ENCODE peak calls at places on chromosomes 1 and 21, in seven cellular contexts. L, T, R, E, X, I and B are unnamed samples.
A peak's percentile ranks its signal among the peaks of the same experiment; 100 is the strongest.

GRCh38 chr21:38688068-38688467 is 117.7 kb upstream of the ETS2 start:
- DNase-seq in R (no peak), T (no peak), E (no peak), I (no peak), L (no peak), X (peak; percentile 98), B (peak; percentile 79)

GRCh38 chr1:103529746-103530145 is 4.2 kb downstream of the RNPC3 start:
- DNase-seq in X (no peak), L (no peak), R (no peak), E (peak; percentile 51), I (no peak), T (peak; percentile 9), B (peak; percentile 24)

GRCh38 chr1:227317541-227318002 is 720 bp downstream of the CDC42BPA start:
- DNase-seq in E (peak; percentile 76), L (peak; percentile 57), R (no peak), T (peak; percentile 77), I (peak; percentile 57), X (peak; percentile 72), B (peak; percentile 75)

GRCh38 chr1:201488817-201489581 is 17.9 kb downstream of the CSRP1 start:
- DNase-seq in I (peak; percentile 91), R (peak; percentile 67), E (peak; percentile 96), X (no peak), L (peak; percentile 75), T (peak; percentile 29), B (no peak)

GRCh38 chr21:25916226-25916625 is 181.5 kb downstream of the GABPA start:
- DNase-seq in L (no peak), E (no peak), X (no peak), R (no peak), I (no peak), T (no peak), B (no peak)

GRCh38 chr1:235888119-235888643 is 21.5 kb upstream of the LYST start:
- DNase-seq in I (no peak), R (no peak), T (no peak), L (no peak), E (no peak), X (no peak), B (no peak)

GRCh38 chr21:26843912-26844257 is 1.3 kb downstream of the ADAMTS1 start:
- DNase-seq in I (no peak), R (no peak), T (peak; percentile 39), E (peak; percentile 55), X (no peak), L (no peak), B (peak; percentile 35)

GRCh38 chr1:10784998-10785854 is 11.2 kb downstream of the CASZ1 start:
- DNase-seq in L (peak; percentile 14), T (no peak), E (no peak), I (no peak), X (no peak), R (no peak), B (no peak)

GRCh38 chr1:32606972-32607371 is 43.4 kb downstream of the ZBTB8OS start:
- DNase-seq in E (no peak), I (no peak), L (no peak), R (no peak), T (no peak), X (no peak), B (no peak)

GRCh38 chr1:233215135-233215722 is 80.3 kb downstream of the PCNX2 start:
- DNase-seq in E (no peak), I (no peak), L (no peak), R (no peak), X (no peak), T (no peak), B (no peak)